ENCODE peak calls at places on chromosomes 6 and 20, in five cellular contexts. C, B, W, F and T are unnamed samples.

GRCh38 chr6:1669996-1670395 is 60.3 kb downstream of the FOXC1 start:
- DNase-seq in C (no peak), B (no peak), F (no peak), W (no peak), T (no peak)

GRCh38 chr6:168895102-168895812 is 358.4 kb downstream of the THBS2 start:
- DNase-seq in B (no peak), C (peak; percentile 86), F (peak; percentile 89), W (no peak), T (peak; percentile 69)

GRCh38 chr6:158042245-158042798 is 60.7 kb downstream of the SYNJ2 start:
- DNase-seq in B (no peak), F (no peak), C (no peak), W (no peak), T (peak; percentile 68)

GRCh38 chr20:6768228-6769185 is 1.0 kb downstream of the BMP2 start:
- DNase-seq in C (peak; percentile 36), F (peak; percentile 56), W (no peak), B (no peak), T (no peak)

GRCh38 chr20:32820000-32820697 is 395 bp downstream of the MAPRE1 start:
- DNase-seq in W (no peak), B (no peak), F (peak; percentile 78), C (peak; percentile 87), T (peak; percentile 58)

GRCh38 chr6:16438677-16439615 is 200.6 kb downstream of the GMPR start:
- DNase-seq in F (no peak), W (no peak), C (no peak), B (no peak), T (peak; percentile 56)

GRCh38 chr6:54493138-54493537 is 184.9 kb downstream of the TINAG start:
- DNase-seq in W (no peak), C (no peak), B (peak; percentile 76), F (no peak), T (peak; percentile 75)

GRCh38 chr20:10047427-10047826 is 12.6 kb downstream of the ANKEF1 start:
- DNase-seq in C (no peak), B (no peak), F (peak; percentile 38), W (no peak), T (no peak)

GRCh38 chr20:57508381-57508780 is 16.6 kb downstream of the CTCFL start:
- DNase-seq in C (no peak), F (no peak), W (no peak), B (no peak), T (no peak)

GRCh38 chr6:84804720-84805119 is 40.3 kb upstream of the TBX18 start:
- DNase-seq in W (no peak), C (no peak), F (no peak), B (no peak), T (peak; percentile 4)

GRCh38 chr6:99605074-99605726 is 1.4 kb upstream of the PRDM13 start:
- DNase-seq in W (no peak), F (no peak), B (no peak), C (no peak), T (no peak)

GRCh38 chr6:168619560-168620314 is 178.8 kb downstream of the SMOC2 start:
- DNase-seq in F (no peak), B (no peak), C (no peak), W (no peak), T (no peak)

GRCh38 chr6:20564269-20564668 is 30.0 kb downstream of the CDKAL1 start:
- DNase-seq in W (no peak), C (no peak), F (no peak), B (no peak), T (peak; percentile 23)
- H3K4me3 ChIP-seq in W (no peak overlapping the region), C (no peak overlapping the region), F (no peak overlapping the region), B (no peak overlapping the region), T (no peak overlapping the region)

DNA sequence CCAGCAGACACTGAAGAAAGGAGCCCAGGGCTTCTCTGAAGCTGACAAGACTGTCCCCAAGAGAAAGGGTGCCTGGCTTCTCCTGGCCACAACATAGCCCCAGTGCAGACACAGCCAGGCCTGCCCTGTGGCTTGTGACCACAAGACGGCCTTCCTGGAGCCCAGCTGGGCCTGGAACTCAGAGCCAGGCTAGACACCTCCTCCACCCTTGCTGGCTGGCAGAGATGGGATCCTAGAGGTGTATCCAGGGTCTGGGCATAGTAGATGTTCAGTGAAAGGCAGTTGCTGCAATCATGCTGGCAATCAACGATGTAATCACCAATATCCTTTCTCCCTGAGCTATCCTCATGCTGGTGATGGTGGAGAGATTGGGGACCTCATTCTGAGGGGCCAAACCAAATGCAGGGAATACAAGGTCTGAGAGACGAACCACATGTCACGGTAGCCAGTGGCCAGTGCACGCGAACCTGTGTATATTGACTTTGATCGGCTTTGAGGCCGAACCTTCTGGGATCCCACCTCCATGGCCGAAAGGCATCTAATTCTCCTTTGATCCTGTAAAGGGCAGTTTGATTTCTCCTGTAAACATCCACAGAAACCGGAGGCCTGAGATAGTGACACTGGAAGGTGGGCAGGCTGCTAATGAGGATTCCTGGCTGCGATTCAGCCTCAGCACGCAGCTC is 115.2 kb downstream of the PSMB1 start:
- DNase-seq in B (no peak), W (no peak), C (no peak), F (no peak), T (no peak)
- H3K4me3 ChIP-seq in B (no peak overlapping the region), W (no peak overlapping the region), C (peak overlapping the region; percentile 1), F (no peak overlapping the region), T (peak overlapping the region; percentile 46)

GRCh38 chr6:136666041-136666440 is 115.8 kb upstream of the MAP7 start:
- DNase-seq in F (no peak), C (no peak), W (no peak), B (no peak), T (no peak)

GRCh38 chr6:136672144-136672543 is 120.1 kb downstream of the MAP3K5 start:
- DNase-seq in B (no peak), F (no peak), W (no peak), C (no peak), T (no peak)

GRCh38 chr6:136673571-136673970 is 118.7 kb downstream of the MAP3K5 start:
- DNase-seq in W (no peak), C (no peak), F (no peak), B (no peak), T (no peak)

GRCh38 chr6:136668571-136668970 is 118.3 kb upstream of the MAP7 start:
- DNase-seq in B (no peak), C (no peak), F (no peak), W (no peak), T (no peak)

GRCh38 chr6:136669299-136669699 is 119.1 kb upstream of the MAP7 start:
- DNase-seq in W (no peak), F (peak; percentile 30), B (peak; percentile 63), C (peak; percentile 12), T (peak; percentile 91)
- H3K4me3 ChIP-seq in W (no peak overlapping the region), F (no peak overlapping the region), B (no peak overlapping the region), C (no peak overlapping the region), T (no peak overlapping the region)

GRCh38 chr20:3613821-3614440 is 49.3 kb downstream of the GFRA4 start:
- DNase-seq in B (peak; percentile 21), C (no peak), W (no peak), F (no peak), T (peak; percentile 35)
- H3K4me3 ChIP-seq in B (peak overlapping the region; percentile 1), C (no peak overlapping the region), W (peak overlapping the region; percentile 8), F (no peak overlapping the region), T (peak overlapping the region; percentile 34)

GRCh38 chr20:51563141-51563596 is 20.6 kb upstream of the NFATC2 start:
- DNase-seq in W (no peak), C (no peak), F (no peak), B (no peak), T (peak; percentile 41)

GRCh38 chr20:51566594-51566993 is 24.1 kb upstream of the NFATC2 start:
- DNase-seq in W (no peak), C (no peak), F (no peak), B (no peak), T (no peak)

GRCh38 chr20:51565741-51566140 is 23.2 kb upstream of the NFATC2 start:
- DNase-seq in F (no peak), C (no peak), W (no peak), B (no peak), T (peak; percentile 57)

GRCh38 chr20:51563597-51564332 is 21.2 kb upstream of the NFATC2 start:
- DNase-seq in B (peak; percentile 58), F (peak; percentile 56), W (no peak), C (peak; percentile 72), T (peak; percentile 81)

GRCh38 chr20:51565298-51565697 is 22.8 kb upstream of the NFATC2 start:
- DNase-seq in F (no peak), W (no peak), B (no peak), C (no peak), T (no peak)
- H3K4me3 ChIP-seq in F (no peak overlapping the region), W (no peak overlapping the region), B (no peak overlapping the region), C (no peak overlapping the region), T (peak overlapping the region; percentile 12)

GRCh38 chr6:149716584-149716983 is 1.3 kb downstream of the LATS1 start:
- DNase-seq in W (no peak), C (no peak), B (no peak), F (no peak), T (no peak)
- H3K4me3 ChIP-seq in W (peak overlapping the region; percentile 68), C (peak overlapping the region; percentile 96), B (peak overlapping the region; percentile 99), F (peak overlapping the region; percentile 86), T (peak overlapping the region; percentile 91)

GRCh38 chr6:14475306-14475705 is 357.7 kb downstream of the CD83 start:
- DNase-seq in W (no peak), B (no peak), F (no peak), C (no peak), T (no peak)

GRCh38 chr6:14476793-14477531 is 359.4 kb downstream of the CD83 start:
- DNase-seq in W (no peak), C (peak; percentile 65), B (peak; percentile 96), F (peak; percentile 57), T (peak; percentile 94)

GRCh38 chr6:14474816-14475215 is 357.2 kb downstream of the CD83 start:
- DNase-seq in B (no peak), C (no peak), F (no peak), W (no peak), T (no peak)

GRCh38 chr6:14477559-14477958 is 360.0 kb downstream of the CD83 start:
- DNase-seq in W (no peak), B (no peak), C (no peak), F (no peak), T (no peak)

DNA sequence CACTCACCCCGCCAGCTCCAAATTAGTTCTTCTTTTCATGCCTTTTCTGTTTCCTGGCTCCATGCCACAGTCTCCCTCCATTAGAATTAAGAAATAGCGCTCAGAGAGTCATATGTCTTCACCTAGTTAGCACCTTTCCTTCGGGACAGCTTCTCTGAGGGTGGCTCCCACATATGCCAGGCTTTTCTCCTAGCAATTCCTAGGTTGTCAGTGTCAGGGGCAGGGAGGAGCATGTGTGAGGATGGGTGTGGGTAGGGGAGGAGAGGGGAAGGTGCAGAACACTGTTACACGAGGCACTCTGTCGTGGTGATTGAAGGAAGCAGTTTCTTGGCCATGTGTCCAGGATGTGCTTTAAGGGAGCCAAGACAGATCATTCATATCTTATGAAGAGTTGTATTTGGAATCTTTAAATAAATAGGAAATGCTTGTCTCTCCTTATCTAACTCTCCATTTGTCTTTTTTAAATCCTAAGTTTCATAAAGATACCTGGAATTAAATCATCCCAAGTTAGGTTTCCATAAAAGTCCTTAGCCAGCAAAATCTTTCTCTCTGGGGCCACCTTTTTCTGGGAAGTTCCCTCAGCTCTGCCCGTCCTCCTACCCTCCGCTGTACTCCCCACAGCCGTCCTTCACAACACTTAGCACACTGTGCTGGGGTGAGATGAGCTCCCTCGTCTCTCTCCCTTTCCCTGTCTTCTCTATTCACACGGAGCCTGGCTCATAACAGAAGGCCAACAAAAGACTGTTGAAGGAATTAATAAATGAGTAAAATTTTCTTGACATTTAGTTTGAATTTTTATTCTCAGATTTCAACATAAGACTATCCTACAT is 361.0 kb downstream of the CD83 start:
- DNase-seq in F (no peak), C (no peak), W (no peak), B (no peak), T (no peak)
- H3K4me3 ChIP-seq in F (no peak overlapping the region), C (no peak overlapping the region), W (no peak overlapping the region), B (no peak overlapping the region), T (no peak overlapping the region)